ENCODE peak calls at places on chromosomes 12 and 14, in six cellular contexts. One of them, this sample, is unnamed.

GRCh38 chr14:72598328-72598727 is 295.6 kb downstream of the DPF3 start:
- DNase-seq in neural progenitor cell: no peak
- DNase-seq in MM.1S: no peak
- DNase-seq in neuronal stem cell: no peak
- DNase-seq in fibroblast of lung: no peak
- DNase-seq in PC-3: no peak
- DNase-seq in this sample: peak; percentile 9

GRCh38 chr14:24368562-24369252 is 723 bp downstream of the NFATC4 start:
- DNase-seq in neural progenitor cell: peak; percentile 91
- DNase-seq in MM.1S: no peak
- DNase-seq in neuronal stem cell: peak; percentile 81
- DNase-seq in fibroblast of lung: peak; percentile 75
- DNase-seq in PC-3: no peak
- DNase-seq in this sample: peak; percentile 27

GRCh38 chr12:57161491-57161890 is 14.1 kb upstream of the LRP1-AS start:
- DNase-seq in neural progenitor cell: no peak
- DNase-seq in MM.1S: no peak
- DNase-seq in neuronal stem cell: no peak
- DNase-seq in fibroblast of lung: peak; percentile 49
- DNase-seq in PC-3: no peak
- DNase-seq in this sample: no peak

GRCh38 chr12:112218150-112218549 is 92.8 kb downstream of the TRAFD1 start:
- DNase-seq in neural progenitor cell: no peak
- DNase-seq in MM.1S: no peak
- DNase-seq in neuronal stem cell: no peak
- DNase-seq in fibroblast of lung: peak; percentile 33
- DNase-seq in PC-3: no peak
- DNase-seq in this sample: no peak

GRCh38 chr12:9711664-9712063 is 21.2 kb downstream of the CLECL1 start:
- DNase-seq in neural progenitor cell: no peak
- DNase-seq in MM.1S: no peak
- DNase-seq in neuronal stem cell: no peak
- DNase-seq in fibroblast of lung: peak; percentile 31
- DNase-seq in PC-3: no peak
- DNase-seq in this sample: no peak

GRCh38 chr14:25140423-25140822 is 90.5 kb upstream of the STXBP6 start:
- DNase-seq in neural progenitor cell: no peak
- DNase-seq in MM.1S: no peak
- DNase-seq in neuronal stem cell: no peak
- DNase-seq in fibroblast of lung: no peak
- DNase-seq in PC-3: no peak
- DNase-seq in this sample: no peak

GRCh38 chr12:20309504-20310148 is 58.7 kb upstream of the PDE3A start:
- DNase-seq in neural progenitor cell: no peak
- DNase-seq in MM.1S: no peak
- DNase-seq in neuronal stem cell: no peak
- DNase-seq in fibroblast of lung: no peak
- DNase-seq in PC-3: no peak
- DNase-seq in this sample: no peak

GRCh38 chr14:53109028-53109687 is 44.0 kb downstream of the DDHD1 start:
- DNase-seq in neural progenitor cell: no peak
- DNase-seq in MM.1S: peak; percentile 75
- DNase-seq in neuronal stem cell: no peak
- DNase-seq in fibroblast of lung: no peak
- DNase-seq in PC-3: no peak
- DNase-seq in this sample: peak; percentile 87

GRCh38 chr12:7113389-7113871 is 4.4 kb upstream of the C1RL start:
- DNase-seq in neural progenitor cell: peak; percentile 54
- DNase-seq in MM.1S: peak; percentile 56
- DNase-seq in neuronal stem cell: no peak
- DNase-seq in fibroblast of lung: no peak
- DNase-seq in PC-3: peak; percentile 33
- DNase-seq in this sample: peak; percentile 54

GRCh38 chr12:89875225-89875624 is 166.6 kb upstream of the ATP2B1 start:
- DNase-seq in neural progenitor cell: no peak
- DNase-seq in MM.1S: no peak
- DNase-seq in neuronal stem cell: no peak
- DNase-seq in fibroblast of lung: peak; percentile 38
- DNase-seq in PC-3: no peak
- DNase-seq in this sample: no peak

GRCh38 chr12:51531982-51532497 is 59.0 kb upstream of the SCN8A start:
- DNase-seq in neural progenitor cell: peak; percentile 82
- DNase-seq in MM.1S: peak; percentile 73
- DNase-seq in neuronal stem cell: peak; percentile 79
- DNase-seq in fibroblast of lung: peak; percentile 64
- DNase-seq in PC-3: peak; percentile 91
- DNase-seq in this sample: peak; percentile 88

GRCh38 chr14:103763730-103764488 is 48.3 kb downstream of the ZFYVE21 start:
- DNase-seq in neural progenitor cell: no peak
- DNase-seq in MM.1S: no peak
- DNase-seq in neuronal stem cell: no peak
- DNase-seq in fibroblast of lung: no peak
- DNase-seq in PC-3: no peak
- DNase-seq in this sample: no peak

GRCh38 chr12:95548539-95549391 is 2.5 kb downstream of the USP44 start:
- DNase-seq in neural progenitor cell: peak; percentile 91
- DNase-seq in MM.1S: no peak
- DNase-seq in neuronal stem cell: peak; percentile 76
- DNase-seq in fibroblast of lung: peak; percentile 18
- DNase-seq in PC-3: no peak
- DNase-seq in this sample: peak; percentile 80

GRCh38 chr12:95547522-95548055 is 3.7 kb downstream of the USP44 start:
- DNase-seq in neural progenitor cell: peak; percentile 54
- DNase-seq in MM.1S: no peak
- DNase-seq in neuronal stem cell: peak; percentile 32
- DNase-seq in fibroblast of lung: peak; percentile 49
- DNase-seq in PC-3: no peak
- DNase-seq in this sample: no peak

GRCh38 chr12:95546491-95546813 is 4.8 kb downstream of the USP44 start:
- DNase-seq in neural progenitor cell: peak; percentile 59
- DNase-seq in MM.1S: no peak
- DNase-seq in neuronal stem cell: peak; percentile 18
- DNase-seq in fibroblast of lung: no peak
- DNase-seq in PC-3: no peak
- DNase-seq in this sample: no peak

GRCh38 chr12:95549392-95550084 is 1.7 kb downstream of the USP44 start:
- DNase-seq in neural progenitor cell: no peak
- DNase-seq in MM.1S: no peak
- DNase-seq in neuronal stem cell: no peak
- DNase-seq in fibroblast of lung: no peak
- DNase-seq in PC-3: no peak
- DNase-seq in this sample: no peak

DNA sequence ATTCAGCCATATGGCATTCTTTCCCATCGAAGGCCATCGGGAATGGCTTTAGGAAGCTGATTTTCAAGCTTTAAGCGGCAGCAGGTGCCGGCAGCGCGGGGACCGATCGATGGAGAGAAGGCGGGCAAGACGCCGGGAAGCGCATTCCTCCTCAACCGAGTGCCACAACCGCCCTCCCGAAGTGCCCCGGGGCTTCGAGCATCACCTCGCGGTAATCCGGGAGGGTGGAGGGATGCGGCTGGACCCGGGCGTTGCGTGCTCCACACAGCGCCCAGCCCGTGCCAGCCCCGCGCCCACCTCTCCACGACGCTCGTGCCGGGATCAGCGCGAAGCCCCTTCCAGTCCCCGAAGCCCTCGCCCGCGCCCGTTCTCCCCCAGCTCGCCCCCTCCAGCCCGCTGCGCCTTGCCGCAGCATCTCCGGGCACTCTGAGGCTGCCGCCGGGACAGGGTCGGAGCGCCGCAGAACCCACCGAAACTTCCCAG is 3.2 kb downstream of the USP44 start:
- DNase-seq in neural progenitor cell: peak; percentile 84
- DNase-seq in MM.1S: no peak
- DNase-seq in neuronal stem cell: peak; percentile 30
- DNase-seq in fibroblast of lung: no peak
- DNase-seq in PC-3: no peak
- DNase-seq in this sample: peak; percentile 57
- H3K4me3 ChIP-seq in neural progenitor cell: peak overlapping the region; percentile 96
- H3K4me3 ChIP-seq in MM.1S: peak overlapping the region; percentile 36
- H3K4me3 ChIP-seq in neuronal stem cell: peak overlapping the region; percentile 45
- H3K4me3 ChIP-seq in fibroblast of lung: peak overlapping the region; percentile 49
- H3K4me3 ChIP-seq in PC-3: no peak overlapping the region
- H3K4me3 ChIP-seq in this sample: peak overlapping the region; percentile 60

GRCh38 chr14:80465541-80466220 is 254.4 kb upstream of the DIO2 start:
- DNase-seq in neural progenitor cell: no peak
- DNase-seq in MM.1S: no peak
- DNase-seq in neuronal stem cell: no peak
- DNase-seq in fibroblast of lung: no peak
- DNase-seq in PC-3: no peak
- DNase-seq in this sample: no peak

GRCh38 chr14:80464531-80465149 is 253.3 kb upstream of the DIO2 start:
- DNase-seq in neural progenitor cell: peak; percentile 24
- DNase-seq in MM.1S: no peak
- DNase-seq in neuronal stem cell: no peak
- DNase-seq in fibroblast of lung: no peak
- DNase-seq in PC-3: no peak
- DNase-seq in this sample: no peak

DNA sequence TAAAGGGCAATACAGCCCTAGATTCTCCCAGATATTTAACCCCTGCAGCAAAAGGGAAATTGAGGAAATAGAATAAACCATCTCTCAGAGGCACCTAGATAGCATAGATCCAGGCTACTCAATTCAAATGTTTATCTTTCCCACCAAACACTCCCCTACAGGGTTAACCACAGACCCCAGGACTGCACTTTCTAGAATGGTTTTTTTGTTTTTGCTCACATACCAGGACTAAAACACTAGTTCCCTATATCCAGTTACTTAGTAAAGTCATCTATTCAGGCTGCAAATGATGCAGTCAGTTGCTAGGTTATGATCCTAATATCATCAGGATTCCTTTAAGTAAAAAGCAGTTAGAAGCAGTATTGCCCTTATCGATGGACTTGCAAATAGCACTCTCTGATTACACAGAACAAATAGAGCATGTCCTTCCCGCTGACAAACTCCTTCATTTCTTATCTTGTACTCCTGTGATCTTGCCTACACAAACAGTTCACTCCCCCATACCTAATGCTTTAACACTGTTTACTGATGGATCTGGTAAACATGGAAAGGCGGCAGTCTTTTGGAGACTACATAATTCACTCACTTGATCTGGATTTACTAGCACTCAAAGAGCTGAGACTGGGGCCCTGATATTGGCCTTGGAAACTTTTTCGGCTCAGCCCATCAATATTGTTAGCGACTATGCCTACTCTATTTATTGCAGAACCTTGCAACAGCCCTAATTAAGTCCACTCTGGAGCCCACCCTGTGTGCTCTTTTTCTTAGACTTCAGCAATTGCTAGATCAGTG is 257.2 kb upstream of the DIO2 start:
- DNase-seq in neural progenitor cell: no peak
- DNase-seq in MM.1S: no peak
- DNase-seq in neuronal stem cell: no peak
- DNase-seq in fibroblast of lung: no peak
- DNase-seq in PC-3: no peak
- DNase-seq in this sample: no peak
- H2AFZ ChIP-seq in neural progenitor cell: no peak overlapping the region
- H2AFZ ChIP-seq in MM.1S: no peak overlapping the region
- H2AFZ ChIP-seq in neuronal stem cell: no peak overlapping the region
- H2AFZ ChIP-seq in fibroblast of lung: no peak overlapping the region
- H2AFZ ChIP-seq in PC-3: no peak overlapping the region
- H2AFZ ChIP-seq in this sample: no peak overlapping the region

DNA sequence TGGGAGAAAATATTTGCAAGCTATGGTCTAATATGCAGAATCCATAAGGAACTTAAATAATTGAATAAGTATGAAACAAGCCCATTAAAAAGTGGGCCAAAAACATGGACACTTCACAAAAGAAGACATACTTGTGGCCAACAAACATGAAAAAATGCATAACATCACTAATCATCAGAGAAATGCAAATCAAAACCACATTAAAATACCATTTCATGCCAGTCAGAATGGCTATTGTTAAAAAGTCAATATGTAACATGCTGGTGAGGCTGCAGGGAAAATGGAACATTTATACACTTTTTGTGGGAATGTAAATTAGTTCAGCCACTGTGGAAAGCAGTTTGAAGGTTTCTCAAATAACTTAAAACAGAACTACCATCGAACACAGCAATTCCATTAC is 945.4 kb upstream of the FLRT2 start:
- DNase-seq in neural progenitor cell: no peak
- DNase-seq in MM.1S: no peak
- DNase-seq in neuronal stem cell: no peak
- DNase-seq in fibroblast of lung: peak; percentile 14
- DNase-seq in PC-3: no peak
- DNase-seq in this sample: no peak
- H3K4me3 ChIP-seq in neural progenitor cell: no peak overlapping the region
- H3K4me3 ChIP-seq in MM.1S: no peak overlapping the region
- H3K4me3 ChIP-seq in neuronal stem cell: no peak overlapping the region
- H3K4me3 ChIP-seq in fibroblast of lung: no peak overlapping the region
- H3K4me3 ChIP-seq in PC-3: no peak overlapping the region
- H3K4me3 ChIP-seq in this sample: no peak overlapping the region

GRCh38 chr12:91276529-91276928 is 93.9 kb upstream of the DCN start:
- DNase-seq in neural progenitor cell: no peak
- DNase-seq in MM.1S: no peak
- DNase-seq in neuronal stem cell: no peak
- DNase-seq in fibroblast of lung: no peak
- DNase-seq in PC-3: no peak
- DNase-seq in this sample: no peak

GRCh38 chr12:91272456-91273063 is 89.9 kb upstream of the DCN start:
- DNase-seq in neural progenitor cell: peak; percentile 58
- DNase-seq in MM.1S: no peak
- DNase-seq in neuronal stem cell: peak; percentile 21
- DNase-seq in fibroblast of lung: no peak
- DNase-seq in PC-3: no peak
- DNase-seq in this sample: no peak

GRCh38 chr12:91274886-91275285 is 92.3 kb upstream of the DCN start:
- DNase-seq in neural progenitor cell: peak; percentile 46
- DNase-seq in MM.1S: no peak
- DNase-seq in neuronal stem cell: peak; percentile 12
- DNase-seq in fibroblast of lung: peak; percentile 51
- DNase-seq in PC-3: no peak
- DNase-seq in this sample: no peak

GRCh38 chr12:91273542-91273941 is 90.9 kb upstream of the DCN start:
- DNase-seq in neural progenitor cell: no peak
- DNase-seq in MM.1S: no peak
- DNase-seq in neuronal stem cell: no peak
- DNase-seq in fibroblast of lung: no peak
- DNase-seq in PC-3: no peak
- DNase-seq in this sample: no peak
- H2AFZ ChIP-seq in neural progenitor cell: peak overlapping the region; percentile 73
- H2AFZ ChIP-seq in MM.1S: no peak overlapping the region
- H2AFZ ChIP-seq in neuronal stem cell: no peak overlapping the region
- H2AFZ ChIP-seq in fibroblast of lung: peak overlapping the region; percentile 52
- H2AFZ ChIP-seq in PC-3: no peak overlapping the region
- H2AFZ ChIP-seq in this sample: no peak overlapping the region

DNA sequence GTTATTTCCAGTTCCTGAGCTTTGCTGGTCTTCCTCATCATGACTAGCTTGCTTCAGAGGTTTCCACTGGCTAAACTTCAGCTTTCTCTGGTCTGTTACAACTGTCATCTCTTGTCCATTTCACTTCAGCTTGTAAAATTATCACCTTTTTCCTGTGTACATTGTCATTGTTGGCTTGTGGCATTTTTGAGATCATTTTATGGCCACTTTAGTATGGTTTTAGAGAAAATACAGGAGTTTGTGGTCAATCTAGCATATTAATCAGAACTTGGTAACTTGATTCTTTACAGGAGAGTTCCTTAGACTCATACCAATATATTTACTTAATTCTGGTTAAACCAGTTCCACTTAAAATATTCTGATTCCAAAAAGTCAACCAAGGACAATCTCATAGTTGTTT is 235.9 kb upstream of the KITLG start:
- DNase-seq in neural progenitor cell: no peak
- DNase-seq in MM.1S: no peak
- DNase-seq in neuronal stem cell: no peak
- DNase-seq in fibroblast of lung: peak; percentile 33
- DNase-seq in PC-3: peak; percentile 83
- DNase-seq in this sample: no peak
- H3K4me3 ChIP-seq in neural progenitor cell: no peak overlapping the region
- H3K4me3 ChIP-seq in MM.1S: no peak overlapping the region
- H3K4me3 ChIP-seq in neuronal stem cell: no peak overlapping the region
- H3K4me3 ChIP-seq in fibroblast of lung: no peak overlapping the region
- H3K4me3 ChIP-seq in PC-3: peak overlapping the region; percentile 56
- H3K4me3 ChIP-seq in this sample: no peak overlapping the region

GRCh38 chr12:67818379-67819001 is 169.9 kb downstream of the DYRK2 start:
- DNase-seq in neural progenitor cell: no peak
- DNase-seq in MM.1S: no peak
- DNase-seq in neuronal stem cell: no peak
- DNase-seq in fibroblast of lung: no peak
- DNase-seq in PC-3: no peak
- DNase-seq in this sample: no peak
- H2AFZ ChIP-seq in neural progenitor cell: no peak overlapping the region
- H2AFZ ChIP-seq in MM.1S: no peak overlapping the region
- H2AFZ ChIP-seq in neuronal stem cell: no peak overlapping the region
- H2AFZ ChIP-seq in fibroblast of lung: no peak overlapping the region
- H2AFZ ChIP-seq in PC-3: no peak overlapping the region
- H2AFZ ChIP-seq in this sample: no peak overlapping the region

This sample was measured in DND-41.